ENCODE peak calls at places on chromosomes 1 and 21, in four cellular contexts. One of them, this sample, is unnamed.

GRCh38 chr1:238257018-238257417 is 366.3 kb upstream of the ZP4 start:
- DNase-seq in activated CD4-positive, CD25-positive, alpha-beta regulatory T cell treated with anti-CD3 and anti-CD28 coated beads, Interleukin-2, amount 50 U/mL, for 72 hours: no peak
- DNase-seq in NCI-H1092 treated with DMSO at 0.1 percent for 48 hours: no peak
- DNase-seq in iris pigment epithelial cell: no peak
- DNase-seq in this sample: no peak

GRCh38 chr1:28737245-28738137 is 751 bp downstream of the YTHDF2 start:
- DNase-seq in activated CD4-positive, CD25-positive, alpha-beta regulatory T cell treated with anti-CD3 and anti-CD28 coated beads, Interleukin-2, amount 50 U/mL, for 72 hours: peak; percentile 50
- DNase-seq in NCI-H1092 treated with DMSO at 0.1 percent for 48 hours: peak; percentile 77
- DNase-seq in iris pigment epithelial cell: peak; percentile 40
- DNase-seq in this sample: peak; percentile 60

GRCh38 chr1:4529579-4530445 is 124.6 kb upstream of the AJAP1 start:
- DNase-seq in activated CD4-positive, CD25-positive, alpha-beta regulatory T cell treated with anti-CD3 and anti-CD28 coated beads, Interleukin-2, amount 50 U/mL, for 72 hours: no peak
- DNase-seq in NCI-H1092 treated with DMSO at 0.1 percent for 48 hours: no peak
- DNase-seq in iris pigment epithelial cell: no peak
- DNase-seq in this sample: no peak

GRCh38 chr1:183287191-183287675 is 101.2 kb downstream of the LAMC2 start:
- DNase-seq in activated CD4-positive, CD25-positive, alpha-beta regulatory T cell treated with anti-CD3 and anti-CD28 coated beads, Interleukin-2, amount 50 U/mL, for 72 hours: no peak
- DNase-seq in NCI-H1092 treated with DMSO at 0.1 percent for 48 hours: no peak
- DNase-seq in iris pigment epithelial cell: peak; percentile 40
- DNase-seq in this sample: no peak

GRCh38 chr1:243806310-243806709 is 43.7 kb downstream of the AKT3 start:
- DNase-seq in activated CD4-positive, CD25-positive, alpha-beta regulatory T cell treated with anti-CD3 and anti-CD28 coated beads, Interleukin-2, amount 50 U/mL, for 72 hours: no peak
- DNase-seq in NCI-H1092 treated with DMSO at 0.1 percent for 48 hours: no peak
- DNase-seq in iris pigment epithelial cell: no peak
- DNase-seq in this sample: no peak

GRCh38 chr1:215397106-215397505 is 170.0 kb upstream of the KCTD3 start:
- DNase-seq in activated CD4-positive, CD25-positive, alpha-beta regulatory T cell treated with anti-CD3 and anti-CD28 coated beads, Interleukin-2, amount 50 U/mL, for 72 hours: no peak
- DNase-seq in NCI-H1092 treated with DMSO at 0.1 percent for 48 hours: no peak
- DNase-seq in iris pigment epithelial cell: no peak
- DNase-seq in this sample: no peak

GRCh38 chr1:229112832-229113548 is 157.9 kb upstream of the RAB4A start:
- DNase-seq in activated CD4-positive, CD25-positive, alpha-beta regulatory T cell treated with anti-CD3 and anti-CD28 coated beads, Interleukin-2, amount 50 U/mL, for 72 hours: no peak
- DNase-seq in NCI-H1092 treated with DMSO at 0.1 percent for 48 hours: no peak
- DNase-seq in iris pigment epithelial cell: no peak
- DNase-seq in this sample: no peak

GRCh38 chr1:10168912-10169514 is 41.4 kb upstream of the KIF1B start:
- DNase-seq in activated CD4-positive, CD25-positive, alpha-beta regulatory T cell treated with anti-CD3 and anti-CD28 coated beads, Interleukin-2, amount 50 U/mL, for 72 hours: no peak
- DNase-seq in NCI-H1092 treated with DMSO at 0.1 percent for 48 hours: no peak
- DNase-seq in iris pigment epithelial cell: no peak
- DNase-seq in this sample: no peak

GRCh38 chr1:230215049-230215448 is 148.0 kb downstream of the GALNT2 start:
- DNase-seq in activated CD4-positive, CD25-positive, alpha-beta regulatory T cell treated with anti-CD3 and anti-CD28 coated beads, Interleukin-2, amount 50 U/mL, for 72 hours: no peak
- DNase-seq in NCI-H1092 treated with DMSO at 0.1 percent for 48 hours: peak; percentile 69
- DNase-seq in iris pigment epithelial cell: peak; percentile 75
- DNase-seq in this sample: peak; percentile 22

GRCh38 chr1:47417129-47418044 is 1.3 kb downstream of the FOXE3 start:
- DNase-seq in activated CD4-positive, CD25-positive, alpha-beta regulatory T cell treated with anti-CD3 and anti-CD28 coated beads, Interleukin-2, amount 50 U/mL, for 72 hours: no peak
- DNase-seq in NCI-H1092 treated with DMSO at 0.1 percent for 48 hours: no peak
- DNase-seq in iris pigment epithelial cell: no peak
- DNase-seq in this sample: no peak

GRCh38 chr1:57072775-57073174 is 107.0 kb upstream of the C8B start:
- DNase-seq in activated CD4-positive, CD25-positive, alpha-beta regulatory T cell treated with anti-CD3 and anti-CD28 coated beads, Interleukin-2, amount 50 U/mL, for 72 hours: no peak
- DNase-seq in NCI-H1092 treated with DMSO at 0.1 percent for 48 hours: no peak
- DNase-seq in iris pigment epithelial cell: no peak
- DNase-seq in this sample: peak; percentile 22

GRCh38 chr21:37383066-37383465 is 16.5 kb downstream of the DYRK1A start:
- DNase-seq in activated CD4-positive, CD25-positive, alpha-beta regulatory T cell treated with anti-CD3 and anti-CD28 coated beads, Interleukin-2, amount 50 U/mL, for 72 hours: no peak
- DNase-seq in NCI-H1092 treated with DMSO at 0.1 percent for 48 hours: no peak
- DNase-seq in iris pigment epithelial cell: no peak
- DNase-seq in this sample: no peak

GRCh38 chr1:20265243-20265642 is 25.4 kb upstream of the VWA5B1 start:
- DNase-seq in activated CD4-positive, CD25-positive, alpha-beta regulatory T cell treated with anti-CD3 and anti-CD28 coated beads, Interleukin-2, amount 50 U/mL, for 72 hours: no peak
- DNase-seq in NCI-H1092 treated with DMSO at 0.1 percent for 48 hours: no peak
- DNase-seq in iris pigment epithelial cell: no peak
- DNase-seq in this sample: no peak

GRCh38 chr1:231869364-231869763 is 242.8 kb downstream of the DISC1 start:
- DNase-seq in activated CD4-positive, CD25-positive, alpha-beta regulatory T cell treated with anti-CD3 and anti-CD28 coated beads, Interleukin-2, amount 50 U/mL, for 72 hours: no peak
- DNase-seq in NCI-H1092 treated with DMSO at 0.1 percent for 48 hours: no peak
- DNase-seq in iris pigment epithelial cell: no peak
- DNase-seq in this sample: no peak

GRCh38 chr21:16741228-16741665 is 771.6 kb upstream of the CXADR start:
- DNase-seq in activated CD4-positive, CD25-positive, alpha-beta regulatory T cell treated with anti-CD3 and anti-CD28 coated beads, Interleukin-2, amount 50 U/mL, for 72 hours: no peak
- DNase-seq in NCI-H1092 treated with DMSO at 0.1 percent for 48 hours: no peak
- DNase-seq in iris pigment epithelial cell: no peak
- DNase-seq in this sample: no peak

GRCh38 chr1:114669562-114670082 is at the start of gene DENND2C:
- DNase-seq in activated CD4-positive, CD25-positive, alpha-beta regulatory T cell treated with anti-CD3 and anti-CD28 coated beads, Interleukin-2, amount 50 U/mL, for 72 hours: peak; percentile 84
- DNase-seq in NCI-H1092 treated with DMSO at 0.1 percent for 48 hours: no peak
- DNase-seq in iris pigment epithelial cell: no peak
- DNase-seq in this sample: no peak

GRCh38 chr1:22777658-22778057 is 67.0 kb downstream of the EPHB2 start:
- DNase-seq in activated CD4-positive, CD25-positive, alpha-beta regulatory T cell treated with anti-CD3 and anti-CD28 coated beads, Interleukin-2, amount 50 U/mL, for 72 hours: no peak
- DNase-seq in NCI-H1092 treated with DMSO at 0.1 percent for 48 hours: no peak
- DNase-seq in iris pigment epithelial cell: no peak
- DNase-seq in this sample: no peak

GRCh38 chr1:151327223-151327902 is at the start of gene PI4KB:
- DNase-seq in activated CD4-positive, CD25-positive, alpha-beta regulatory T cell treated with anti-CD3 and anti-CD28 coated beads, Interleukin-2, amount 50 U/mL, for 72 hours: peak; percentile 83
- DNase-seq in NCI-H1092 treated with DMSO at 0.1 percent for 48 hours: peak; percentile 99
- DNase-seq in iris pigment epithelial cell: peak; percentile 99
- DNase-seq in this sample: peak; percentile 100

GRCh38 chr1:200896571-200897187 is 2.0 kb downstream of the INAVA start:
- DNase-seq in activated CD4-positive, CD25-positive, alpha-beta regulatory T cell treated with anti-CD3 and anti-CD28 coated beads, Interleukin-2, amount 50 U/mL, for 72 hours: no peak
- DNase-seq in NCI-H1092 treated with DMSO at 0.1 percent for 48 hours: no peak
- DNase-seq in iris pigment epithelial cell: peak; percentile 63
- DNase-seq in this sample: peak; percentile 99

GRCh38 chr1:212062832-212063438 is 27.4 kb downstream of the DTL start:
- DNase-seq in activated CD4-positive, CD25-positive, alpha-beta regulatory T cell treated with anti-CD3 and anti-CD28 coated beads, Interleukin-2, amount 50 U/mL, for 72 hours: no peak
- DNase-seq in NCI-H1092 treated with DMSO at 0.1 percent for 48 hours: peak; percentile 56
- DNase-seq in iris pigment epithelial cell: peak; percentile 39
- DNase-seq in this sample: peak; percentile 73

GRCh38 chr1:232149302-232150201 is 480.4 kb downstream of the SIPA1L2 start:
- DNase-seq in activated CD4-positive, CD25-positive, alpha-beta regulatory T cell treated with anti-CD3 and anti-CD28 coated beads, Interleukin-2, amount 50 U/mL, for 72 hours: no peak
- DNase-seq in NCI-H1092 treated with DMSO at 0.1 percent for 48 hours: no peak
- DNase-seq in iris pigment epithelial cell: peak; percentile 75
- DNase-seq in this sample: peak; percentile 72

GRCh38 chr1:78171736-78172590 is 126.2 kb downstream of the GIPC2 start:
- DNase-seq in activated CD4-positive, CD25-positive, alpha-beta regulatory T cell treated with anti-CD3 and anti-CD28 coated beads, Interleukin-2, amount 50 U/mL, for 72 hours: no peak
- DNase-seq in NCI-H1092 treated with DMSO at 0.1 percent for 48 hours: no peak
- DNase-seq in iris pigment epithelial cell: peak; percentile 81
- DNase-seq in this sample: no peak

GRCh38 chr1:177351361-177352108 is 180.8 kb downstream of the BRINP2 start:
- DNase-seq in activated CD4-positive, CD25-positive, alpha-beta regulatory T cell treated with anti-CD3 and anti-CD28 coated beads, Interleukin-2, amount 50 U/mL, for 72 hours: no peak
- DNase-seq in NCI-H1092 treated with DMSO at 0.1 percent for 48 hours: no peak
- DNase-seq in iris pigment epithelial cell: no peak
- DNase-seq in this sample: no peak

GRCh38 chr1:75616436-75617433 is 5.8 kb upstream of the SLC44A5 start:
- DNase-seq in activated CD4-positive, CD25-positive, alpha-beta regulatory T cell treated with anti-CD3 and anti-CD28 coated beads, Interleukin-2, amount 50 U/mL, for 72 hours: no peak
- DNase-seq in NCI-H1092 treated with DMSO at 0.1 percent for 48 hours: no peak
- DNase-seq in iris pigment epithelial cell: peak; percentile 58
- DNase-seq in this sample: no peak

GRCh38 chr1:209218986-209219385 is 364.5 kb upstream of the CAMK1G start:
- DNase-seq in activated CD4-positive, CD25-positive, alpha-beta regulatory T cell treated with anti-CD3 and anti-CD28 coated beads, Interleukin-2, amount 50 U/mL, for 72 hours: no peak
- DNase-seq in NCI-H1092 treated with DMSO at 0.1 percent for 48 hours: no peak
- DNase-seq in iris pigment epithelial cell: no peak
- DNase-seq in this sample: no peak

GRCh38 chr1:192263436-192263835 is 53.4 kb upstream of the RGS21 start:
- DNase-seq in activated CD4-positive, CD25-positive, alpha-beta regulatory T cell treated with anti-CD3 and anti-CD28 coated beads, Interleukin-2, amount 50 U/mL, for 72 hours: no peak
- DNase-seq in NCI-H1092 treated with DMSO at 0.1 percent for 48 hours: no peak
- DNase-seq in iris pigment epithelial cell: peak; percentile 86
- DNase-seq in this sample: peak; percentile 47

GRCh38 chr1:111653695-111654094 is 34.1 kb downstream of the RAP1A start:
- DNase-seq in activated CD4-positive, CD25-positive, alpha-beta regulatory T cell treated with anti-CD3 and anti-CD28 coated beads, Interleukin-2, amount 50 U/mL, for 72 hours: no peak
- DNase-seq in NCI-H1092 treated with DMSO at 0.1 percent for 48 hours: no peak
- DNase-seq in iris pigment epithelial cell: no peak
- DNase-seq in this sample: no peak

GRCh38 chr1:182059936-182060335 is 1.6 kb downstream of the ZNF648 start:
- DNase-seq in activated CD4-positive, CD25-positive, alpha-beta regulatory T cell treated with anti-CD3 and anti-CD28 coated beads, Interleukin-2, amount 50 U/mL, for 72 hours: no peak
- DNase-seq in NCI-H1092 treated with DMSO at 0.1 percent for 48 hours: no peak
- DNase-seq in iris pigment epithelial cell: no peak
- DNase-seq in this sample: no peak

GRCh38 chr1:42419449-42419848 is 36.4 kb downstream of the ZMYND12 start:
- DNase-seq in activated CD4-positive, CD25-positive, alpha-beta regulatory T cell treated with anti-CD3 and anti-CD28 coated beads, Interleukin-2, amount 50 U/mL, for 72 hours: no peak
- DNase-seq in NCI-H1092 treated with DMSO at 0.1 percent for 48 hours: peak; percentile 88
- DNase-seq in iris pigment epithelial cell: no peak
- DNase-seq in this sample: no peak

GRCh38 chr1:44543064-44543815 is 131.0 kb downstream of the TMEM53 start:
- DNase-seq in activated CD4-positive, CD25-positive, alpha-beta regulatory T cell treated with anti-CD3 and anti-CD28 coated beads, Interleukin-2, amount 50 U/mL, for 72 hours: no peak
- DNase-seq in NCI-H1092 treated with DMSO at 0.1 percent for 48 hours: peak; percentile 38
- DNase-seq in iris pigment epithelial cell: no peak
- DNase-seq in this sample: no peak

GRCh38 chr1:54335396-54336056 is 70.7 kb downstream of the SSBP3 start:
- DNase-seq in activated CD4-positive, CD25-positive, alpha-beta regulatory T cell treated with anti-CD3 and anti-CD28 coated beads, Interleukin-2, amount 50 U/mL, for 72 hours: no peak
- DNase-seq in NCI-H1092 treated with DMSO at 0.1 percent for 48 hours: no peak
- DNase-seq in iris pigment epithelial cell: peak; percentile 91
- DNase-seq in this sample: peak; percentile 87

GRCh38 chr1:23628951-23629387 is 62.6 kb upstream of the RPL11 start:
- DNase-seq in activated CD4-positive, CD25-positive, alpha-beta regulatory T cell treated with anti-CD3 and anti-CD28 coated beads, Interleukin-2, amount 50 U/mL, for 72 hours: no peak
- DNase-seq in NCI-H1092 treated with DMSO at 0.1 percent for 48 hours: no peak
- DNase-seq in iris pigment epithelial cell: no peak
- DNase-seq in this sample: no peak

GRCh38 chr1:226404904-226405222 is 3.0 kb downstream of the PARP1 start:
- DNase-seq in activated CD4-positive, CD25-positive, alpha-beta regulatory T cell treated with anti-CD3 and anti-CD28 coated beads, Interleukin-2, amount 50 U/mL, for 72 hours: no peak
- DNase-seq in NCI-H1092 treated with DMSO at 0.1 percent for 48 hours: no peak
- DNase-seq in iris pigment epithelial cell: no peak
- DNase-seq in this sample: no peak

GRCh38 chr1:16070640-16071355 is 2.7 kb downstream of the FAM131C start:
- DNase-seq in activated CD4-positive, CD25-positive, alpha-beta regulatory T cell treated with anti-CD3 and anti-CD28 coated beads, Interleukin-2, amount 50 U/mL, for 72 hours: no peak
- DNase-seq in NCI-H1092 treated with DMSO at 0.1 percent for 48 hours: no peak
- DNase-seq in iris pigment epithelial cell: no peak
- DNase-seq in this sample: no peak

GRCh38 chr21:40355076-40355475 is 487.8 kb downstream of the PCP4 start:
- DNase-seq in activated CD4-positive, CD25-positive, alpha-beta regulatory T cell treated with anti-CD3 and anti-CD28 coated beads, Interleukin-2, amount 50 U/mL, for 72 hours: no peak
- DNase-seq in NCI-H1092 treated with DMSO at 0.1 percent for 48 hours: no peak
- DNase-seq in iris pigment epithelial cell: no peak
- DNase-seq in this sample: no peak

This sample was measured in MCF 10A.